ENCODE peak calls at places on chromosomes 3 and 15, in nine cellular contexts. M, V, T, S, Q, I, E, X and C are unnamed samples.

GRCh38 chr3:134381048-134381447 is 6.8 kb upstream of the AMOTL2 start:
- DNase-seq in E (no peak), T (no peak), X (no peak), V (no peak), Q (no peak), I (no peak), S (no peak), M (no peak), C (no peak)

GRCh38 chr3:138289260-138289659 is 40.4 kb downstream of the NME9 start:
- DNase-seq in I (no peak), M (no peak), V (no peak), Q (no peak), E (no peak), S (no peak), T (no peak), X (no peak), C (no peak)

GRCh38 chr15:42273900-42274692 is 863 bp upstream of the TMEM87A start:
- DNase-seq in S (peak), E (peak), Q (peak), V (peak), M (peak), I (peak), T (peak), X (peak), C (peak)

GRCh38 chr15:70935631-70936030 is 43.0 kb downstream of the LRRC49 start:
- DNase-seq in T (peak), S (no peak), V (no peak), Q (no peak), I (no peak), X (no peak), M (no peak), E (peak), C (no peak)

GRCh38 chr15:65056868-65057548 is 10.8 kb downstream of the RASL12 start:
- DNase-seq in V (peak), X (no peak), T (no peak), M (no peak), S (no peak), I (no peak), Q (no peak), E (peak), C (peak)

GRCh38 chr3:120773932-120774331 is 31.4 kb downstream of the GTF2E1 start:
- DNase-seq in X (no peak), M (no peak), I (no peak), S (no peak), Q (no peak), V (no peak), E (no peak), T (peak), C (no peak)

GRCh38 chr3:41125258-41125657 is 74.0 kb upstream of the CTNNB1 start:
- DNase-seq in Q (no peak), E (no peak), I (no peak), T (no peak), V (no peak), S (no peak), M (no peak), X (no peak), C (no peak)

GRCh38 chr15:36432162-36432561 is 147.3 kb upstream of the CDIN1 start:
- DNase-seq in T (no peak), X (no peak), I (no peak), S (no peak), M (no peak), E (no peak), Q (no peak), V (no peak), C (no peak)

GRCh38 chr3:41888368-41889076 is 73.4 kb downstream of the ULK4 start:
- DNase-seq in V (no peak), S (no peak), M (no peak), X (no peak), E (no peak), I (peak), Q (no peak), T (no peak), C (no peak)

GRCh38 chr15:101781927-101782326 is 21.4 kb upstream of the OR4F6 start:
- DNase-seq in S (no peak), E (no peak), I (no peak), M (no peak), X (no peak), V (no peak), Q (no peak), T (peak), C (no peak)

GRCh38 chr3:115217678-115218451 is 70.8 kb upstream of the ZBTB20 start:
- DNase-seq in V (peak), E (peak), X (no peak), I (no peak), Q (no peak), T (no peak), M (no peak), S (no peak), C (no peak)

GRCh38 chr3:101262393-101263240 is 57.8 kb downstream of the IMPG2 start:
- DNase-seq in S (no peak), T (no peak), X (no peak), M (no peak), I (no peak), Q (no peak), V (no peak), E (no peak), C (no peak)

GRCh38 chr3:143751643-143752178 is 96.6 kb downstream of the SLC9A9 start:
- DNase-seq in S (no peak), I (no peak), V (no peak), E (no peak), T (no peak), M (no peak), X (no peak), Q (no peak), C (no peak)

GRCh38 chr3:134341391-134341790 is 32.9 kb downstream of the AMOTL2 start:
- DNase-seq in I (no peak), E (no peak), X (no peak), T (no peak), Q (no peak), V (no peak), S (no peak), M (no peak), C (no peak)

GRCh38 chr3:46673151-46674030 is 20.1 kb downstream of the ALS2CL start:
- DNase-seq in I (no peak), V (no peak), M (no peak), E (no peak), S (no peak), T (no peak), Q (peak), X (no peak), C (no peak)

GRCh38 chr3:27307566-27307965 is 61.6 kb downstream of the NEK10 start:
- DNase-seq in Q (no peak), T (no peak), I (no peak), V (no peak), E (no peak), M (no peak), S (no peak), X (no peak), C (no peak)

GRCh38 chr3:31765856-31766255 is 215.2 kb downstream of the OSBPL10 start:
- DNase-seq in T (no peak), E (no peak), I (peak), M (no peak), Q (no peak), X (no peak), S (no peak), V (no peak), C (no peak)

GRCh38 chr15:100030586-100031249 is 297.5 kb upstream of the LYSMD4 start:
- DNase-seq in Q (no peak), E (no peak), S (no peak), I (no peak), X (no peak), M (no peak), V (no peak), T (no peak), C (no peak)

GRCh38 chr3:123311201-123311600 is 109.5 kb downstream of the SEC22A start:
- DNase-seq in V (no peak), Q (no peak), T (no peak), M (no peak), E (no peak), X (no peak), I (no peak), S (no peak), C (no peak)

GRCh38 chr3:13234155-13234505 is 160.9 kb upstream of the IQSEC1 start:
- DNase-seq in Q (no peak), E (no peak), S (no peak), I (no peak), T (no peak), X (no peak), M (no peak), V (no peak), C (no peak)

GRCh38 chr15:58555168-58556027 is 123.6 kb downstream of the LIPC start:
- DNase-seq in Q (no peak), X (no peak), E (no peak), V (peak), I (no peak), T (peak), M (no peak), S (no peak), C (no peak)

GRCh38 chr15:92638291-92638708 is 17.3 kb downstream of the FAM174B start:
- DNase-seq in I (no peak), T (no peak), Q (no peak), V (peak), S (peak), E (no peak), M (no peak), X (no peak), C (peak)

GRCh38 chr3:31295150-31295765 is 237.5 kb upstream of the STT3B start:
- DNase-seq in V (no peak), E (no peak), X (no peak), M (no peak), I (no peak), S (no peak), Q (no peak), T (no peak), C (no peak)

GRCh38 chr3:166706094-166706493 is 674.0 kb downstream of the ZBBX start:
- DNase-seq in E (no peak), S (no peak), I (no peak), M (no peak), X (no peak), Q (no peak), V (no peak), T (no peak), C (no peak)

GRCh38 chr15:83977992-83978391 is 257.6 kb upstream of the GOLGA6L4 start:
- DNase-seq in I (no peak), Q (no peak), E (no peak), T (no peak), S (no peak), M (no peak), X (no peak), V (no peak), C (no peak)

DNA sequence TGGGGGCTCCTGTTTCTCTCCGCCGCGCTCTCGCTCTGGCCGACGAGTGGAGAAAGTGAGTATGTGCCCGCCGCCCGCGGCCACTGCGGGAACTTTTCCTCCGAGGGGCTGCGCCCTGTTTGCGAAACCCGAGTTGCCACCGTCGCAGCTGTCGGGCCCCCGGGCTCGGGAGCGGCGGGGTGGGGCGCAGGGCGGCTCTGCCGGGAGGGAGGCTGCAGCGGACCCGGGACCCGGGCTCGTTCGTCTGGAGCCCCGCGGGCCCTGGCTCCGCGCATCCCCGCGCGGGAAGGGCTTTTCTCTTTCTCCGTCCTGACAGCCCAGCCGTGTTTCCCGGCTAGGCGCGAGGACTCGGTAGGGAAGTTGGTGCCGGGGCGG is 1.3 kb downstream of the IGF1R start:
- DNase-seq in S (no peak), V (peak), I (no peak), M (no peak), T (peak), X (no peak), Q (peak), E (no peak), C (peak)
- TF ChIP-seq EP300 in S (no peak), V (no peak), I (no peak), M (no peak), T (no peak), X (no peak), Q (no peak), E (no peak), C (no peak)

GRCh38 chr3:195803309-195803908 is 8.3 kb downstream of the MUC4 start:
- DNase-seq in I (no peak), S (peak), E (no peak), X (no peak), V (no peak), T (no peak), M (no peak), Q (peak), C (no peak)
- H3K27ac ChIP-seq in I (no peak), S (no peak), E (no peak), X (peak), V (peak), T (peak), M (no peak), Q (peak), C (peak)

DNA sequence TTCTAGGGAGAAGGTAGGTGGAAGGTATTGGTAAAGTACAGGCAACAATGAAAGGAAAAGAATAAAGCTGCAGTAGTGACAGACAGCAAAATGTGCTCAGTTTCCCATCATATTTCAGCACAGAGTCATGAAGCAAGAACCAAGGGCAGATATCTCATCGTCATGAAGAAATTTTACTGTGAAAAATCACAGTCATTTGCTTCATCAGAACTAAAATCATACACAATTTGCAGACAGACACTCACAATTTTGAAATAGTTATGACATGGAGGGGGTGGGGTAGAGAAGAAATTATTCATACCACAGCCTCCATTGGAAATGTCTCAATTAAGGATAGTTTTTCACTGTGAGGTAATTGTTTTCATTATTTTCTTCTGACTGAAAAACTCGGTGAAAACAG is 78.8 kb upstream of the CNTN3 start:
- DNase-seq in E (no peak), T (no peak), Q (no peak), X (no peak), M (no peak), I (no peak), V (no peak), S (no peak), C (no peak)
- TF ChIP-seq POLR2A in E (no peak), T (no peak), Q (no peak), X (no peak), M (no peak), I (no peak), V (no peak), S (no peak), C (no peak)

GRCh38 chr15:48177383-48177874 is 666 bp downstream of the MYEF2 start:
- DNase-seq in Q (no peak), X (no peak), V (no peak), M (no peak), I (no peak), S (no peak), E (peak), T (no peak), C (no peak)
- TF ChIP-seq EP300 in Q (no peak), X (no peak), V (no peak), M (no peak), I (no peak), S (no peak), E (no peak), T (no peak), C (no peak)

GRCh38 chr3:50210176-50210509 is 5.1 kb downstream of the SLC38A3 start:
- DNase-seq in V (no peak), T (no peak), Q (no peak), E (no peak), M (no peak), X (no peak), S (no peak), I (no peak), C (no peak)
- H3K27ac ChIP-seq in V (no peak), T (no peak), Q (no peak), E (no peak), M (no peak), X (no peak), S (no peak), I (no peak), C (no peak)